ENCODE peak calls at places on chromosome 2, in ten cellular contexts. One of them, this sample, is unnamed.

GRCh38 chr2:224134003-224134734 is 95.1 kb upstream of the SERPINE2 start:
- DNase-seq in neuronal stem cell: no peak
- DNase-seq in cardiac muscle cell: no peak
- DNase-seq in body of pancreas: no peak
- DNase-seq in effector memory CD4-positive, alpha-beta T cell: no peak
- DNase-seq in stomach: no peak
- DNase-seq in CD8-positive, alpha-beta T cell: no peak
- DNase-seq in ovary: no peak
- DNase-seq in upper lobe of right lung: no peak
- DNase-seq in heart right ventricle: no peak
- DNase-seq in this sample: no peak

GRCh38 chr2:117859532-117859911 is 45.0 kb downstream of the DDX18 start:
- DNase-seq in body of pancreas: no peak
- DNase-seq in effector memory CD4-positive, alpha-beta T cell: no peak
- DNase-seq in heart right ventricle: no peak
- DNase-seq in CD8-positive, alpha-beta T cell: no peak
- DNase-seq in neuronal stem cell: no peak
- DNase-seq in ovary: no peak
- DNase-seq in upper lobe of right lung: no peak
- DNase-seq in cardiac muscle cell: no peak
- DNase-seq in stomach: no peak
- DNase-seq in this sample: no peak

GRCh38 chr2:176612736-176613135 is 343.5 kb downstream of the MTX2 start:
- DNase-seq in heart right ventricle: no peak
- DNase-seq in cardiac muscle cell: peak; percentile 13
- DNase-seq in CD8-positive, alpha-beta T cell: no peak
- DNase-seq in body of pancreas: no peak
- DNase-seq in effector memory CD4-positive, alpha-beta T cell: no peak
- DNase-seq in stomach: no peak
- DNase-seq in upper lobe of right lung: no peak
- DNase-seq in ovary: no peak
- DNase-seq in neuronal stem cell: no peak
- DNase-seq in this sample: no peak

GRCh38 chr2:12844511-12844910 is 127.8 kb downstream of the TRIB2 start:
- DNase-seq in effector memory CD4-positive, alpha-beta T cell: no peak
- DNase-seq in CD8-positive, alpha-beta T cell: no peak
- DNase-seq in cardiac muscle cell: peak; percentile 37
- DNase-seq in neuronal stem cell: no peak
- DNase-seq in ovary: no peak
- DNase-seq in stomach: no peak
- DNase-seq in body of pancreas: no peak
- DNase-seq in heart right ventricle: peak; percentile 66
- DNase-seq in upper lobe of right lung: no peak
- DNase-seq in this sample: no peak

GRCh38 chr2:39033980-39034379 is 86.9 kb downstream of the SOS1 start:
- DNase-seq in neuronal stem cell: no peak
- DNase-seq in upper lobe of right lung: no peak
- DNase-seq in cardiac muscle cell: peak; percentile 2
- DNase-seq in stomach: no peak
- DNase-seq in CD8-positive, alpha-beta T cell: no peak
- DNase-seq in body of pancreas: no peak
- DNase-seq in heart right ventricle: no peak
- DNase-seq in ovary: no peak
- DNase-seq in effector memory CD4-positive, alpha-beta T cell: no peak
- DNase-seq in this sample: no peak

GRCh38 chr2:2846379-2847130 is 515.5 kb upstream of the MYT1L start:
- DNase-seq in CD8-positive, alpha-beta T cell: no peak
- DNase-seq in cardiac muscle cell: no peak
- DNase-seq in ovary: peak; percentile 27
- DNase-seq in heart right ventricle: peak; percentile 67
- DNase-seq in body of pancreas: peak; percentile 80
- DNase-seq in effector memory CD4-positive, alpha-beta T cell: no peak
- DNase-seq in upper lobe of right lung: peak; percentile 62
- DNase-seq in stomach: peak; percentile 74
- DNase-seq in neuronal stem cell: no peak
- DNase-seq in this sample: no peak

GRCh38 chr2:144849612-144850011 is 329.7 kb upstream of the ZEB2 start:
- DNase-seq in neuronal stem cell: no peak
- DNase-seq in ovary: no peak
- DNase-seq in effector memory CD4-positive, alpha-beta T cell: no peak
- DNase-seq in cardiac muscle cell: no peak
- DNase-seq in CD8-positive, alpha-beta T cell: no peak
- DNase-seq in heart right ventricle: no peak
- DNase-seq in body of pancreas: peak; percentile 12
- DNase-seq in upper lobe of right lung: no peak
- DNase-seq in stomach: no peak
- DNase-seq in this sample: no peak

GRCh38 chr2:216441308-216442010 is 29.2 kb downstream of the SMARCAL1 start:
- DNase-seq in ovary: no peak
- DNase-seq in CD8-positive, alpha-beta T cell: no peak
- DNase-seq in cardiac muscle cell: no peak
- DNase-seq in upper lobe of right lung: no peak
- DNase-seq in heart right ventricle: no peak
- DNase-seq in effector memory CD4-positive, alpha-beta T cell: no peak
- DNase-seq in stomach: no peak
- DNase-seq in neuronal stem cell: no peak
- DNase-seq in body of pancreas: no peak
- DNase-seq in this sample: no peak

GRCh38 chr2:168438553-168438952 is 17.5 kb upstream of the CERS6 start:
- DNase-seq in neuronal stem cell: no peak
- DNase-seq in heart right ventricle: no peak
- DNase-seq in CD8-positive, alpha-beta T cell: no peak
- DNase-seq in upper lobe of right lung: no peak
- DNase-seq in ovary: no peak
- DNase-seq in effector memory CD4-positive, alpha-beta T cell: no peak
- DNase-seq in stomach: no peak
- DNase-seq in body of pancreas: no peak
- DNase-seq in cardiac muscle cell: no peak
- DNase-seq in this sample: no peak

GRCh38 chr2:239910404-239910803 is 114.7 kb downstream of the NDUFA10 start:
- DNase-seq in effector memory CD4-positive, alpha-beta T cell: no peak
- DNase-seq in cardiac muscle cell: no peak
- DNase-seq in body of pancreas: no peak
- DNase-seq in ovary: no peak
- DNase-seq in stomach: no peak
- DNase-seq in upper lobe of right lung: no peak
- DNase-seq in neuronal stem cell: no peak
- DNase-seq in CD8-positive, alpha-beta T cell: no peak
- DNase-seq in heart right ventricle: no peak
- DNase-seq in this sample: no peak

GRCh38 chr2:74418312-74418711 is 3.1 kb downstream of the C2orf81 start:
- DNase-seq in upper lobe of right lung: no peak
- DNase-seq in ovary: no peak
- DNase-seq in cardiac muscle cell: no peak
- DNase-seq in CD8-positive, alpha-beta T cell: no peak
- DNase-seq in body of pancreas: no peak
- DNase-seq in neuronal stem cell: no peak
- DNase-seq in stomach: no peak
- DNase-seq in effector memory CD4-positive, alpha-beta T cell: no peak
- DNase-seq in heart right ventricle: peak; percentile 80
- DNase-seq in this sample: no peak

GRCh38 chr2:159111346-159111922 is 143.0 kb downstream of the TANC1 start:
- DNase-seq in cardiac muscle cell: no peak
- DNase-seq in effector memory CD4-positive, alpha-beta T cell: no peak
- DNase-seq in CD8-positive, alpha-beta T cell: no peak
- DNase-seq in ovary: no peak
- DNase-seq in stomach: no peak
- DNase-seq in body of pancreas: no peak
- DNase-seq in upper lobe of right lung: no peak
- DNase-seq in heart right ventricle: peak; percentile 64
- DNase-seq in neuronal stem cell: no peak
- DNase-seq in this sample: no peak

GRCh38 chr2:127407091-127407490 is 11.1 kb upstream of the PROC start:
- DNase-seq in stomach: no peak
- DNase-seq in upper lobe of right lung: no peak
- DNase-seq in ovary: no peak
- DNase-seq in CD8-positive, alpha-beta T cell: no peak
- DNase-seq in effector memory CD4-positive, alpha-beta T cell: no peak
- DNase-seq in neuronal stem cell: no peak
- DNase-seq in cardiac muscle cell: no peak
- DNase-seq in body of pancreas: no peak
- DNase-seq in heart right ventricle: no peak
- DNase-seq in this sample: no peak

GRCh38 chr2:127408807-127409099 is 9.5 kb upstream of the PROC start:
- DNase-seq in neuronal stem cell: no peak
- DNase-seq in CD8-positive, alpha-beta T cell: no peak
- DNase-seq in cardiac muscle cell: no peak
- DNase-seq in ovary: no peak
- DNase-seq in effector memory CD4-positive, alpha-beta T cell: no peak
- DNase-seq in heart right ventricle: no peak
- DNase-seq in body of pancreas: no peak
- DNase-seq in upper lobe of right lung: no peak
- DNase-seq in stomach: no peak
- DNase-seq in this sample: no peak

GRCh38 chr2:127407661-127408003 is 10.6 kb upstream of the PROC start:
- DNase-seq in ovary: no peak
- DNase-seq in neuronal stem cell: no peak
- DNase-seq in effector memory CD4-positive, alpha-beta T cell: no peak
- DNase-seq in cardiac muscle cell: no peak
- DNase-seq in body of pancreas: no peak
- DNase-seq in stomach: no peak
- DNase-seq in CD8-positive, alpha-beta T cell: no peak
- DNase-seq in upper lobe of right lung: no peak
- DNase-seq in heart right ventricle: no peak
- DNase-seq in this sample: no peak

GRCh38 chr2:127406454-127406853 is 11.8 kb upstream of the PROC start:
- DNase-seq in effector memory CD4-positive, alpha-beta T cell: no peak
- DNase-seq in CD8-positive, alpha-beta T cell: no peak
- DNase-seq in cardiac muscle cell: no peak
- DNase-seq in upper lobe of right lung: no peak
- DNase-seq in ovary: no peak
- DNase-seq in stomach: no peak
- DNase-seq in heart right ventricle: no peak
- DNase-seq in neuronal stem cell: no peak
- DNase-seq in body of pancreas: no peak
- DNase-seq in this sample: no peak

GRCh38 chr2:127408004-127408806 is 10.0 kb upstream of the PROC start:
- DNase-seq in body of pancreas: peak; percentile 94
- DNase-seq in neuronal stem cell: peak; percentile 82
- DNase-seq in upper lobe of right lung: peak; percentile 97
- DNase-seq in heart right ventricle: peak; percentile 91
- DNase-seq in cardiac muscle cell: peak; percentile 95
- DNase-seq in ovary: peak; percentile 91
- DNase-seq in effector memory CD4-positive, alpha-beta T cell: peak; percentile 91
- DNase-seq in stomach: peak; percentile 95
- DNase-seq in CD8-positive, alpha-beta T cell: peak; percentile 95
- DNase-seq in this sample: peak; percentile 79
- H3K4me1 ChIP-seq in body of pancreas: peaks cover 22% of the 10 kb centered on the region
- H3K4me1 ChIP-seq in neuronal stem cell: peaks cover 4% of the 10 kb centered on the region
- H3K4me1 ChIP-seq in upper lobe of right lung: peaks cover 42% of the 10 kb centered on the region
- H3K4me1 ChIP-seq in heart right ventricle: peaks cover 26% of the 10 kb centered on the region
- H3K4me1 ChIP-seq in cardiac muscle cell: no peaks in the 10 kb centered on the region
- H3K4me1 ChIP-seq in ovary: peaks cover 2% of the 10 kb centered on the region
- H3K4me1 ChIP-seq in effector memory CD4-positive, alpha-beta T cell: peaks cover 10% of the 10 kb centered on the region
- H3K4me1 ChIP-seq in stomach: peaks cover 23% of the 10 kb centered on the region
- H3K4me1 ChIP-seq in CD8-positive, alpha-beta T cell: peaks cover 5% of the 10 kb centered on the region
- H3K4me1 ChIP-seq in this sample: peaks cover 31% of the 10 kb centered on the region

GRCh38 chr2:26173596-26174482 is 951 bp downstream of the GAREM2 start:
- DNase-seq in effector memory CD4-positive, alpha-beta T cell: no peak
- DNase-seq in neuronal stem cell: no peak
- DNase-seq in ovary: no peak
- DNase-seq in upper lobe of right lung: no peak
- DNase-seq in heart right ventricle: no peak
- DNase-seq in cardiac muscle cell: no peak
- DNase-seq in body of pancreas: no peak
- DNase-seq in CD8-positive, alpha-beta T cell: no peak
- DNase-seq in stomach: no peak
- DNase-seq in this sample: no peak
- H3K4me3 ChIP-seq in effector memory CD4-positive, alpha-beta T cell: peak overlapping the region; percentile 51
- H3K4me3 ChIP-seq in neuronal stem cell: peak overlapping the region; percentile 93
- H3K4me3 ChIP-seq in ovary: peak overlapping the region; percentile 21
- H3K4me3 ChIP-seq in upper lobe of right lung: peak overlapping the region; percentile 34
- H3K4me3 ChIP-seq in heart right ventricle: peak overlapping the region; percentile 45
- H3K4me3 ChIP-seq in cardiac muscle cell: peak overlapping the region; percentile 35
- H3K4me3 ChIP-seq in body of pancreas: no peak overlapping the region
- H3K4me3 ChIP-seq in CD8-positive, alpha-beta T cell: no peak overlapping the region
- H3K4me3 ChIP-seq in stomach: peak overlapping the region; percentile 55
- H3K4me3 ChIP-seq in this sample: no peak overlapping the region

DNA sequence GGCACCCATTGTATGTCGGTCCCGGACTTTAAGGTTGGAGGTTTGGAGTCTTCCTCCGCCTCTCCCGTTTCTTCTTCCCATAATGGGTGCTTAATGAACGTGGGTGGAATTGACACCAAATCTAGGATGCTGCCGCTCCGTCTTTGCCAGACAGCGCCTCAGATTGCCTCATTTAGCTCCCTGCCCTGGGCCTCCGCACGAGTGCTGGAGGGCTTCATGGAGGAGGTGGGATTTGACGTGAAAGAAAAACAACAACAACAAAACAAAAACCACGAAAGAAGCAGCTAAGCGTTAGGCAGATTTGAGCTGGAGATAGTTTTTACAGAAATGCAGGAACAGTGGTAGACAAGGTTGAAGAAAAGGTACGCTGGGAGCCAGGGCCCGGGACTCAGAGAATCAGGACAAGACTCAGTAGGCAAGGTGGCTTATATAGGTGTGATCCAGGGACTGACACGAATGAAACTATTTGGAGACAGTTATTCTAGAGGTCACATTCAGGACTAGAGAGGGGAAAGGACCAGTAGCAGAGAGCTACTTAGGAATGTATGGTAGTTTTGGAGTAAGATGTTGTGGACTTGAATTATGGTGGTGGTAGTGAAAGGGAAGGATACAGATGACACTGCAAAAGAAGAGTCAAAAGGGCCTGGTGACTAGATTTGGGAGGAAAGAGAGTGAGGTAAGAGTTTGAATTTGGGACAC is 605 bp downstream of the ZNF2 start:
- DNase-seq in upper lobe of right lung: no peak
- DNase-seq in effector memory CD4-positive, alpha-beta T cell: no peak
- DNase-seq in heart right ventricle: no peak
- DNase-seq in body of pancreas: no peak
- DNase-seq in neuronal stem cell: no peak
- DNase-seq in stomach: no peak
- DNase-seq in ovary: no peak
- DNase-seq in cardiac muscle cell: no peak
- DNase-seq in CD8-positive, alpha-beta T cell: no peak
- DNase-seq in this sample: no peak
- H3K27ac ChIP-seq in upper lobe of right lung: peak overlapping the region; percentile 94
- H3K27ac ChIP-seq in effector memory CD4-positive, alpha-beta T cell: peak overlapping the region; percentile 85
- H3K27ac ChIP-seq in heart right ventricle: peak overlapping the region; percentile 93
- H3K27ac ChIP-seq in body of pancreas: peak overlapping the region; percentile 94
- H3K27ac ChIP-seq in neuronal stem cell: no peak overlapping the region
- H3K27ac ChIP-seq in stomach: peak overlapping the region; percentile 94
- H3K27ac ChIP-seq in ovary: no peak overlapping the region
- H3K27ac ChIP-seq in cardiac muscle cell: peak overlapping the region; percentile 96
- H3K27ac ChIP-seq in CD8-positive, alpha-beta T cell: peak overlapping the region; percentile 90
- H3K27ac ChIP-seq in this sample: peak overlapping the region; percentile 89

DNA sequence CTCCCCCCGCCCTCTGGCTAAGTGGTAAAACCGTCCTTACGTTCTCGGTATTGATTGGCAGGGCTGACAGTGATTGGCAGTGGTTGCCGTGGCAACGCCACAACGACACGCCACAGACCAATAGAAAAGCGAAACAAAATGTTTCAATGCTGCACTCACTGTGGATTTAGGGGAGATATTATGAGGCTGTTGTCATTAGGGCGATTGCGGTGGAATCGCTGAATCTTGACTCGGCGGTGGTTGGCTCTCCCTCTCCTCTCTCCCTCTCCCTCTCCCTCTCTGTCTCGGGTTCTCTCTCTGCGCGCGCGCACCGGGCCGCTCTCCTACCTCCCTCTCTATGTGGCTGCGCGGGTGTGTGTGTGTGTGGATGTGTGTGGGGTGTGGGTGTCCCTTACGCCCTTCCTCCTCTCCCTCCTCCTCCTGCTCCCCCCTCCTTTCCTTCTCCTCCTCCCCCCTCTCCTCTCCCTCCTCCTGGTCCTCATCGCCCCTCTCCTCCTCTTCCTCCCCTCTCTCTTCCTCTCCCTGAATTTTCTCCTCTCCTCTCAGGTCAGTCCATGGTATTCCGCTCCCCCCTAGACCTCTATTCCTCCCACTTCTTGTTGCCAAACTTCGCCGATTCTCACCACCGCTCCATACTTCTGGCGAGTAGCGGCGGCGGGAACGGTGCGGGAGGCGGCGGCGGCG is at the start of gene SIX3:
- DNase-seq in body of pancreas: no peak
- DNase-seq in CD8-positive, alpha-beta T cell: no peak
- DNase-seq in ovary: no peak
- DNase-seq in stomach: no peak
- DNase-seq in heart right ventricle: no peak
- DNase-seq in effector memory CD4-positive, alpha-beta T cell: no peak
- DNase-seq in upper lobe of right lung: no peak
- DNase-seq in cardiac muscle cell: no peak
- DNase-seq in neuronal stem cell: peak; percentile 94
- DNase-seq in this sample: peak; percentile 35
- H3K4me1 ChIP-seq in body of pancreas: peaks cover 49% of the 10 kb centered on the region
- H3K4me1 ChIP-seq in CD8-positive, alpha-beta T cell: peaks cover 42% of the 10 kb centered on the region
- H3K4me1 ChIP-seq in ovary: peaks cover 4% of the 10 kb centered on the region
- H3K4me1 ChIP-seq in stomach: peaks cover 64% of the 10 kb centered on the region
- H3K4me1 ChIP-seq in heart right ventricle: peaks cover 32% of the 10 kb centered on the region
- H3K4me1 ChIP-seq in effector memory CD4-positive, alpha-beta T cell: peaks cover 31% of the 10 kb centered on the region
- H3K4me1 ChIP-seq in upper lobe of right lung: peaks cover 35% of the 10 kb centered on the region
- H3K4me1 ChIP-seq in cardiac muscle cell: peaks cover 3% of the 10 kb centered on the region
- H3K4me1 ChIP-seq in neuronal stem cell: peaks cover 14% of the 10 kb centered on the region
- H3K4me1 ChIP-seq in this sample: peaks cover 36% of the 10 kb centered on the region

This sample was measured in CD4-positive, alpha-beta memory T cell.